ENCODE peak calls at places on chromosomes 13 and 19, in four cellular contexts. One of them, this sample, is unnamed.

GRCh38 chr19:12278713-12279112 is 16.0 kb downstream of the ZNF44 start:
- DNase-seq in heart right ventricle: no peak
- DNase-seq in keratinocyte: no peak
- DNase-seq in effector memory CD4-positive, alpha-beta T cell: no peak
- DNase-seq in this sample: no peak

GRCh38 chr13:52846567-52847321 is 1.7 kb downstream of the PCDH8 start:
- DNase-seq in heart right ventricle: peak; percentile 62
- DNase-seq in keratinocyte: no peak
- DNase-seq in effector memory CD4-positive, alpha-beta T cell: no peak
- DNase-seq in this sample: no peak

GRCh38 chr13:109309625-109310363 is 476.6 kb downstream of the IRS2 start:
- DNase-seq in heart right ventricle: no peak
- DNase-seq in keratinocyte: no peak
- DNase-seq in effector memory CD4-positive, alpha-beta T cell: no peak
- DNase-seq in this sample: no peak

GRCh38 chr13:41554626-41555386 is 97.5 kb downstream of the RGCC start:
- DNase-seq in heart right ventricle: no peak
- DNase-seq in keratinocyte: no peak
- DNase-seq in effector memory CD4-positive, alpha-beta T cell: no peak
- DNase-seq in this sample: no peak

GRCh38 chr19:50257141-50257540 is 53.7 kb downstream of the MYH14 start:
- DNase-seq in heart right ventricle: no peak
- DNase-seq in keratinocyte: no peak
- DNase-seq in effector memory CD4-positive, alpha-beta T cell: no peak
- DNase-seq in this sample: no peak

GRCh38 chr19:58356971-58357797 is 3.9 kb upstream of the A1BG start:
- DNase-seq in heart right ventricle: no peak
- DNase-seq in keratinocyte: no peak
- DNase-seq in effector memory CD4-positive, alpha-beta T cell: no peak
- DNase-seq in this sample: no peak

GRCh38 chr13:102830646-102831045 is 15.2 kb upstream of the ERCC5 start:
- DNase-seq in heart right ventricle: no peak
- DNase-seq in keratinocyte: no peak
- DNase-seq in effector memory CD4-positive, alpha-beta T cell: no peak
- DNase-seq in this sample: no peak

GRCh38 chr13:32378012-32378411 is 49.9 kb downstream of the N4BP2L1 start:
- DNase-seq in heart right ventricle: no peak
- DNase-seq in keratinocyte: no peak
- DNase-seq in effector memory CD4-positive, alpha-beta T cell: no peak
- DNase-seq in this sample: no peak

GRCh38 chr13:45162194-45162593 is 38.7 kb downstream of the KCTD4 start:
- DNase-seq in heart right ventricle: no peak
- DNase-seq in keratinocyte: no peak
- DNase-seq in effector memory CD4-positive, alpha-beta T cell: no peak
- DNase-seq in this sample: no peak

GRCh38 chr13:36801035-36801434 is 18.0 kb upstream of the RFXAP start:
- DNase-seq in heart right ventricle: no peak
- DNase-seq in keratinocyte: no peak
- DNase-seq in effector memory CD4-positive, alpha-beta T cell: no peak
- DNase-seq in this sample: no peak

GRCh38 chr19:6393982-6394412 is 1.0 kb upstream of the GTF2F1 start:
- DNase-seq in heart right ventricle: no peak
- DNase-seq in keratinocyte: no peak
- DNase-seq in effector memory CD4-positive, alpha-beta T cell: no peak
- DNase-seq in this sample: no peak

GRCh38 chr19:2057484-2058469 is 6.7 kb upstream of the MKNK2 start:
- DNase-seq in heart right ventricle: no peak
- DNase-seq in keratinocyte: no peak
- DNase-seq in effector memory CD4-positive, alpha-beta T cell: no peak
- DNase-seq in this sample: no peak

GRCh38 chr13:24053505-24054251 is 106.8 kb upstream of the SPATA13 start:
- DNase-seq in heart right ventricle: no peak
- DNase-seq in keratinocyte: peak; percentile 4
- DNase-seq in effector memory CD4-positive, alpha-beta T cell: peak; percentile 6
- DNase-seq in this sample: no peak

GRCh38 chr19:40802300-40803169 is 3.5 kb downstream of the EGLN2 start:
- DNase-seq in heart right ventricle: peak; percentile 81
- DNase-seq in keratinocyte: no peak
- DNase-seq in effector memory CD4-positive, alpha-beta T cell: no peak
- DNase-seq in this sample: no peak

GRCh38 chr13:110944121-110944967 is 29.5 kb upstream of the ANKRD10 start:
- DNase-seq in heart right ventricle: no peak
- DNase-seq in keratinocyte: no peak
- DNase-seq in effector memory CD4-positive, alpha-beta T cell: no peak
- DNase-seq in this sample: peak; percentile 31

GRCh38 chr13:69324109-69324886 is 783.3 kb upstream of the ATXN8OS start:
- DNase-seq in heart right ventricle: no peak
- DNase-seq in keratinocyte: no peak
- DNase-seq in effector memory CD4-positive, alpha-beta T cell: no peak
- DNase-seq in this sample: no peak

GRCh38 chr19:1474011-1474764 is 4.8 kb downstream of the C19orf25 start:
- DNase-seq in heart right ventricle: peak; percentile 41
- DNase-seq in keratinocyte: no peak
- DNase-seq in effector memory CD4-positive, alpha-beta T cell: no peak
- DNase-seq in this sample: no peak

GRCh38 chr13:86870388-86870966 is 800.7 kb upstream of the SLITRK5 start:
- DNase-seq in heart right ventricle: no peak
- DNase-seq in keratinocyte: no peak
- DNase-seq in effector memory CD4-positive, alpha-beta T cell: no peak
- DNase-seq in this sample: no peak

GRCh38 chr19:10603084-10603872 is 16.2 kb upstream of the AP1M2 start:
- DNase-seq in heart right ventricle: peak; percentile 34
- DNase-seq in keratinocyte: no peak
- DNase-seq in effector memory CD4-positive, alpha-beta T cell: peak; percentile 73
- DNase-seq in this sample: no peak

GRCh38 chr13:80006940-80007339 is 334.0 kb downstream of the SPRY2 start:
- DNase-seq in heart right ventricle: no peak
- DNase-seq in keratinocyte: no peak
- DNase-seq in effector memory CD4-positive, alpha-beta T cell: no peak
- DNase-seq in this sample: no peak

GRCh38 chr13:79227418-79227817 is 178.6 kb downstream of the RBM26 start:
- DNase-seq in heart right ventricle: no peak
- DNase-seq in keratinocyte: no peak
- DNase-seq in effector memory CD4-positive, alpha-beta T cell: no peak
- DNase-seq in this sample: no peak

GRCh38 chr19:32708457-32708856 is 11.1 kb upstream of the TDRD12 start:
- DNase-seq in heart right ventricle: no peak
- DNase-seq in keratinocyte: no peak
- DNase-seq in effector memory CD4-positive, alpha-beta T cell: no peak
- DNase-seq in this sample: no peak

GRCh38 chr13:67829641-67830040 is 599.5 kb upstream of the PCDH9 start:
- DNase-seq in heart right ventricle: no peak
- DNase-seq in keratinocyte: no peak
- DNase-seq in effector memory CD4-positive, alpha-beta T cell: no peak
- DNase-seq in this sample: no peak

GRCh38 chr19:51709575-51709974 is 14.2 kb downstream of the HAS1 start:
- DNase-seq in heart right ventricle: no peak
- DNase-seq in keratinocyte: no peak
- DNase-seq in effector memory CD4-positive, alpha-beta T cell: no peak
- DNase-seq in this sample: no peak

GRCh38 chr19:719636-720377 is 11.1 kb downstream of the PALM start:
- DNase-seq in heart right ventricle: no peak
- DNase-seq in keratinocyte: no peak
- DNase-seq in effector memory CD4-positive, alpha-beta T cell: no peak
- DNase-seq in this sample: no peak

GRCh38 chr13:109180905-109181425 is 551.6 kb downstream of the MYO16 start:
- DNase-seq in heart right ventricle: no peak
- DNase-seq in keratinocyte: no peak
- DNase-seq in effector memory CD4-positive, alpha-beta T cell: no peak
- DNase-seq in this sample: peak; percentile 46

GRCh38 chr13:60351326-60351725 is 45.7 kb upstream of the TDRD3 start:
- DNase-seq in heart right ventricle: no peak
- DNase-seq in keratinocyte: no peak
- DNase-seq in effector memory CD4-positive, alpha-beta T cell: no peak
- DNase-seq in this sample: no peak

GRCh38 chr13:50220938-50221337 is 205.7 kb downstream of the KCNRG start:
- DNase-seq in heart right ventricle: no peak
- DNase-seq in keratinocyte: no peak
- DNase-seq in effector memory CD4-positive, alpha-beta T cell: no peak
- DNase-seq in this sample: no peak

GRCh38 chr13:32113564-32113963 is 82.0 kb downstream of the FRY start:
- DNase-seq in heart right ventricle: no peak
- DNase-seq in keratinocyte: no peak
- DNase-seq in effector memory CD4-positive, alpha-beta T cell: no peak
- DNase-seq in this sample: no peak

GRCh38 chr19:54462072-54462712 is 1.4 kb downstream of the LENG9 start:
- DNase-seq in heart right ventricle: no peak
- DNase-seq in keratinocyte: no peak
- DNase-seq in effector memory CD4-positive, alpha-beta T cell: no peak
- DNase-seq in this sample: no peak

GRCh38 chr19:29675120-29675649 is 9.9 kb downstream of the PLEKHF1 start:
- DNase-seq in heart right ventricle: no peak
- DNase-seq in keratinocyte: no peak
- DNase-seq in effector memory CD4-positive, alpha-beta T cell: no peak
- DNase-seq in this sample: no peak
- H3K27ac ChIP-seq in heart right ventricle: peak overlapping the region; percentile 76
- H3K27ac ChIP-seq in keratinocyte: no peak overlapping the region
- H3K27ac ChIP-seq in effector memory CD4-positive, alpha-beta T cell: peak overlapping the region; percentile 91
- H3K27ac ChIP-seq in this sample: no peak overlapping the region

GRCh38 chr19:37370880-37371661 is at the start of gene ZNF527:
- DNase-seq in heart right ventricle: peak; percentile 98
- DNase-seq in keratinocyte: peak; percentile 49
- DNase-seq in effector memory CD4-positive, alpha-beta T cell: peak; percentile 96
- DNase-seq in this sample: peak; percentile 83
- H3K27ac ChIP-seq in heart right ventricle: peak within 1 kb of the TSS; percentile 82
- H3K27ac ChIP-seq in keratinocyte: peak within 1 kb of the TSS; percentile 15
- H3K27ac ChIP-seq in effector memory CD4-positive, alpha-beta T cell: peak within 1 kb of the TSS; percentile 72
- H3K27ac ChIP-seq in this sample: peak within 1 kb of the TSS; percentile 58

DNA sequence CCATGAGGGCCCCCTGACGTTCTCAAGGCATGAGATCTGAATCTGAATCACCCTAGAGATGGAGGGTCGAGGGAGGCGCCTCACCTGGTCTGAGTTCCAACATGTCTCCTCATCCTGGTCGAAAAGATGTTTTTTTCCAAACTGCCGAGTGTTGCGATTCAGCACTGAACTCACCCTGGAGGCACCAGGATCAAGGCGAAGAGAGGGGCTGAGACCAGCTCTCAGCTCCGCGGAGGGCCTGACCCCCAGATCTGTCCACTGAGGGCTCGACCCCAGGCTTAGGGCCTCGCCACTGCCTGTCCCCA is 555 bp downstream of the NR2C2AP start:
- DNase-seq in heart right ventricle: no peak
- DNase-seq in keratinocyte: no peak
- DNase-seq in effector memory CD4-positive, alpha-beta T cell: no peak
- DNase-seq in this sample: no peak
- H3K27ac ChIP-seq in heart right ventricle: peak overlapping the region; percentile 69
- H3K27ac ChIP-seq in keratinocyte: peak overlapping the region; percentile 82
- H3K27ac ChIP-seq in effector memory CD4-positive, alpha-beta T cell: peak overlapping the region; percentile 66
- H3K27ac ChIP-seq in this sample: peak overlapping the region; percentile 51

GRCh38 chr19:16446108-16447014 is 25.4 kb downstream of the EPS15L1 start:
- DNase-seq in heart right ventricle: no peak
- DNase-seq in keratinocyte: no peak
- DNase-seq in effector memory CD4-positive, alpha-beta T cell: no peak
- DNase-seq in this sample: no peak

GRCh38 chr19:16444273-16444597 is 27.5 kb downstream of the EPS15L1 start:
- DNase-seq in heart right ventricle: no peak
- DNase-seq in keratinocyte: no peak
- DNase-seq in effector memory CD4-positive, alpha-beta T cell: no peak
- DNase-seq in this sample: no peak

GRCh38 chr19:16445238-16446107 is 26.3 kb downstream of the EPS15L1 start:
- DNase-seq in heart right ventricle: no peak
- DNase-seq in keratinocyte: no peak
- DNase-seq in effector memory CD4-positive, alpha-beta T cell: no peak
- DNase-seq in this sample: no peak

GRCh38 chr19:16441661-16442071 is 30.1 kb downstream of the EPS15L1 start:
- DNase-seq in heart right ventricle: no peak
- DNase-seq in keratinocyte: no peak
- DNase-seq in effector memory CD4-positive, alpha-beta T cell: no peak
- DNase-seq in this sample: no peak

DNA sequence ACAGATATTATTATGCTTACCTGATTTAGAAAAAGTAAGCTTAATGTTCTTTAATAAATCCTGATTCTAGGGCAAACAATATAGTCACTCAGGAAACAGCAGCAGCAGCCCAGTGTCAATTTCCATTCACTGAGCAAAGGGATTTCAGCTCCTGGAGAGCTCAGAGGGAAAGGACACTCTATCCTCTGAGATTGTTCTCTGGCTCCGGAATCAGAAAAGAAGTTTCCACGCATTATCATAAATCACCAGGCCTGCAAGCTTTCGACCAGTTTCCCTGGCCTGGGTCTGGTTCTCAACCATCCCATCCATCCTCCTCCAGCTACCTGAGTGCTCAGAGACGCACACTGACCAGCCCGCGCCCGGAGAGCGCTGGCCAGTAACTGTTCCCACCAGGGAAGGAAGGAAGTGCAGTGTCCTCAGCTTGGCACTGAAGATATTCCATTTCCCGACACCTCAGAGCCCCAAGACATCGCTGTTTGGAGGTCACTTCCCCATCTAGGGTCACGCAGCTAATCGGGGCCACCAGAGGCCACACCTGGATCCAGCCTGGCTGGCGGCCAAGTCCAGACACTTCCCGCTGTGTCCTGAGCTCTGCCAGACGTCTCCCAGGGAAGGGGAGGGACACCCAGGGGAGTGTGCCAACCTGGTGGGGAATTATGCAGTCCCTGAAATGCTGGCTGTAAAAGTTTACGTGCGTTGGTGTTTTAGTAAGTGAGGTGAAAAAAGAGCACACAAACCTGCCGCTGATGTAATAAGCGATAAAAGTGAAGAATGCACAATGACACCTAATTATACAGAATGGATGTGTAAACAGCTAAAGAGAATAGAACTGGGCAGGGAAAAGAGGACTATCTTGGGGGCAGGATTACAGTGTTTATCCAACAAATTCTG is 29.1 kb downstream of the EPS15L1 start:
- DNase-seq in heart right ventricle: peak; percentile 57
- DNase-seq in keratinocyte: no peak
- DNase-seq in effector memory CD4-positive, alpha-beta T cell: no peak
- DNase-seq in this sample: no peak
- H3K27ac ChIP-seq in heart right ventricle: peak overlapping the region; percentile 62
- H3K27ac ChIP-seq in keratinocyte: no peak overlapping the region
- H3K27ac ChIP-seq in effector memory CD4-positive, alpha-beta T cell: no peak overlapping the region
- H3K27ac ChIP-seq in this sample: no peak overlapping the region